ENCODE peak calls at places on chromosomes 5 and 9, in ten cellular contexts. One of them, this sample, is unnamed.
A peak's percentile ranks its signal among the peaks of the same experiment; 100 is the strongest.

GRCh38 chr5:36373527-36374086 is 71.9 kb upstream of the RANBP3L start:
- DNase-seq in brain microvascular endothelial cell: peak; percentile 64
- DNase-seq in astrocyte of the cerebellum: no peak
- DNase-seq in HFFc6: peak; percentile 68
- DNase-seq in lower lobe of right lung: peak; percentile 68
- DNase-seq in IMR-90: peak; percentile 38
- DNase-seq in Calu3: peak; percentile 30
- DNase-seq in left lung: peak; percentile 82
- DNase-seq in heart left ventricle: peak; percentile 75
- DNase-seq in esophagus squamous epithelium: no peak
- DNase-seq in this sample: no peak

GRCh38 chr5:173191561-173191960 is 43.4 kb downstream of the NKX2-5 start:
- DNase-seq in brain microvascular endothelial cell: no peak
- DNase-seq in astrocyte of the cerebellum: no peak
- DNase-seq in HFFc6: no peak
- DNase-seq in lower lobe of right lung: no peak
- DNase-seq in IMR-90: no peak
- DNase-seq in Calu3: no peak
- DNase-seq in left lung: no peak
- DNase-seq in heart left ventricle: no peak
- DNase-seq in esophagus squamous epithelium: no peak
- DNase-seq in this sample: no peak

GRCh38 chr9:93209097-93209496 is 25.2 kb downstream of the WNK2 start:
- DNase-seq in brain microvascular endothelial cell: no peak
- DNase-seq in astrocyte of the cerebellum: no peak
- DNase-seq in HFFc6: no peak
- DNase-seq in lower lobe of right lung: peak; percentile 30
- DNase-seq in IMR-90: no peak
- DNase-seq in Calu3: no peak
- DNase-seq in left lung: no peak
- DNase-seq in heart left ventricle: no peak
- DNase-seq in esophagus squamous epithelium: no peak
- DNase-seq in this sample: no peak

GRCh38 chr9:103245369-103245768 is 250.2 kb downstream of the CYLC2 start:
- DNase-seq in brain microvascular endothelial cell: peak; percentile 29
- DNase-seq in astrocyte of the cerebellum: no peak
- DNase-seq in HFFc6: no peak
- DNase-seq in lower lobe of right lung: no peak
- DNase-seq in IMR-90: no peak
- DNase-seq in Calu3: no peak
- DNase-seq in left lung: no peak
- DNase-seq in heart left ventricle: no peak
- DNase-seq in esophagus squamous epithelium: no peak
- DNase-seq in this sample: no peak

GRCh38 chr5:32600057-32600622 is 14.8 kb downstream of the SUB1 start:
- DNase-seq in brain microvascular endothelial cell: peak; percentile 53
- DNase-seq in astrocyte of the cerebellum: peak; percentile 95
- DNase-seq in HFFc6: peak; percentile 79
- DNase-seq in lower lobe of right lung: no peak
- DNase-seq in IMR-90: peak; percentile 86
- DNase-seq in Calu3: no peak
- DNase-seq in left lung: no peak
- DNase-seq in heart left ventricle: no peak
- DNase-seq in esophagus squamous epithelium: no peak
- DNase-seq in this sample: no peak

GRCh38 chr5:100562821-100563220 is 27.6 kb downstream of the FAM174A start:
- DNase-seq in brain microvascular endothelial cell: no peak
- DNase-seq in astrocyte of the cerebellum: no peak
- DNase-seq in HFFc6: no peak
- DNase-seq in lower lobe of right lung: no peak
- DNase-seq in IMR-90: no peak
- DNase-seq in Calu3: no peak
- DNase-seq in left lung: no peak
- DNase-seq in heart left ventricle: no peak
- DNase-seq in esophagus squamous epithelium: no peak
- DNase-seq in this sample: no peak

GRCh38 chr5:96427823-96428222 is 5.2 kb downstream of the PCSK1 start:
- DNase-seq in brain microvascular endothelial cell: peak; percentile 30
- DNase-seq in astrocyte of the cerebellum: no peak
- DNase-seq in HFFc6: no peak
- DNase-seq in lower lobe of right lung: no peak
- DNase-seq in IMR-90: peak; percentile 15
- DNase-seq in Calu3: no peak
- DNase-seq in left lung: no peak
- DNase-seq in heart left ventricle: no peak
- DNase-seq in esophagus squamous epithelium: no peak
- DNase-seq in this sample: peak; percentile 8

GRCh38 chr5:154972476-154973080 is 31.7 kb downstream of the MRPL22 start:
- DNase-seq in brain microvascular endothelial cell: peak; percentile 61
- DNase-seq in astrocyte of the cerebellum: no peak
- DNase-seq in HFFc6: peak; percentile 45
- DNase-seq in lower lobe of right lung: no peak
- DNase-seq in IMR-90: peak; percentile 53
- DNase-seq in Calu3: peak; percentile 60
- DNase-seq in left lung: no peak
- DNase-seq in heart left ventricle: peak; percentile 37
- DNase-seq in esophagus squamous epithelium: no peak
- DNase-seq in this sample: peak; percentile 22

GRCh38 chr5:8682381-8682780 is 813.4 kb downstream of the MTRR start:
- DNase-seq in brain microvascular endothelial cell: no peak
- DNase-seq in astrocyte of the cerebellum: no peak
- DNase-seq in HFFc6: no peak
- DNase-seq in lower lobe of right lung: no peak
- DNase-seq in IMR-90: no peak
- DNase-seq in Calu3: no peak
- DNase-seq in left lung: no peak
- DNase-seq in heart left ventricle: no peak
- DNase-seq in esophagus squamous epithelium: no peak
- DNase-seq in this sample: no peak

GRCh38 chr5:10828241-10828640 is 67.2 kb upstream of the DAP start:
- DNase-seq in brain microvascular endothelial cell: peak; percentile 60
- DNase-seq in astrocyte of the cerebellum: peak; percentile 20
- DNase-seq in HFFc6: peak; percentile 47
- DNase-seq in lower lobe of right lung: no peak
- DNase-seq in IMR-90: peak; percentile 58
- DNase-seq in Calu3: no peak
- DNase-seq in left lung: no peak
- DNase-seq in heart left ventricle: no peak
- DNase-seq in esophagus squamous epithelium: no peak
- DNase-seq in this sample: no peak

GRCh38 chr5:108345541-108346171 is 36.2 kb downstream of the FBXL17 start:
- DNase-seq in brain microvascular endothelial cell: no peak
- DNase-seq in astrocyte of the cerebellum: peak; percentile 31
- DNase-seq in HFFc6: peak; percentile 63
- DNase-seq in lower lobe of right lung: no peak
- DNase-seq in IMR-90: peak; percentile 67
- DNase-seq in Calu3: no peak
- DNase-seq in left lung: no peak
- DNase-seq in heart left ventricle: no peak
- DNase-seq in esophagus squamous epithelium: no peak
- DNase-seq in this sample: no peak

DNA sequence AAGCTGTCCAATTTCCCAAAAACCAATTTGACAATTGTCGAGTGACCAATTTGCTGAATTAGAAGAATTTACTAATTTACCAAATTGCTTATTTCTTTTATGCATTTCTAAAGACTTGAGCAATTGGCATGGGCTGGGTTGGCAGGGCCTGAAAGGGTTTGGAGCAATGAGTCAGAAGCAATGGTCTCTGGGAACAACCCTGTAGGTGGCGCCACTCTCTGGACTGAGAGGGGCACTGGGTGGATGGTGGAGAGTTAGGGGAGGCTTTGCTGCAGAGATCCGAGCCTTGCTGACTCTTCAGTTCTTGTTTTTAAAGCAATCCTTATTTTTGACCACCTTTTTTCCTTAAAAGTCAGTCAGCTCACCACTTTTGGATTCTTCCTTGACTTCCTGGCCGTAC is 71.5 kb upstream of the RPS23 start:
- DNase-seq in brain microvascular endothelial cell: no peak
- DNase-seq in astrocyte of the cerebellum: no peak
- DNase-seq in HFFc6: peak; percentile 13
- DNase-seq in lower lobe of right lung: no peak
- DNase-seq in IMR-90: no peak
- DNase-seq in Calu3: peak; percentile 56
- DNase-seq in left lung: no peak
- DNase-seq in heart left ventricle: no peak
- DNase-seq in esophagus squamous epithelium: no peak
- DNase-seq in this sample: peak; percentile 70
- TF ChIP-seq CTCF in brain microvascular endothelial cell: peak; percentile 69
- TF ChIP-seq CTCF in astrocyte of the cerebellum: peak; percentile 35
- TF ChIP-seq CTCF in HFFc6: peak; percentile 80
- TF ChIP-seq CTCF in lower lobe of right lung: peak; percentile 41
- TF ChIP-seq CTCF in IMR-90: peak; percentile 38
- TF ChIP-seq CTCF in Calu3: peak; percentile 35
- TF ChIP-seq CTCF in left lung: peak; percentile 22
- TF ChIP-seq CTCF in heart left ventricle: no peak
- TF ChIP-seq CTCF in esophagus squamous epithelium: peak; percentile 28
- TF ChIP-seq CTCF in this sample: peak; percentile 47

DNA sequence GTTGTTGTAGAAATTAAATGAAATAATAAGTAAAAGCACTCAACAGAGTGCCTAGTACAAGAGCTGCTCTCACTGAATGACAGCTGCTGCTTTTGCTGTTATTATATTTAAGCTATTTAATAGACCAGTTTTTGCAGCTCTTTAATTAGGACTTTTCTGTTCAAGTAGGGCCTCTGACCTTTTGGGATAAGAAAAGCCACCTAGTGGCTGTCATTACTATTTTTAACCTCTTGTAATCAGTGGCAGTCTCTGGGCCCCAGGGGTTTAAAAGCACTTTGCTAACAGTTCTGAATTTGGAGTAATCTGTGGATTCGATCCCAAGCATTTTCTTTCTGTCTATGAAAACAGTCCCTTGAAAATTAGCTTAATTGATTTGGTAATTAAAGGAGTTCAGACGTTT is 121.1 kb downstream of the NUDT12 start:
- DNase-seq in brain microvascular endothelial cell: no peak
- DNase-seq in astrocyte of the cerebellum: no peak
- DNase-seq in HFFc6: no peak
- DNase-seq in lower lobe of right lung: no peak
- DNase-seq in IMR-90: no peak
- DNase-seq in Calu3: no peak
- DNase-seq in left lung: no peak
- DNase-seq in heart left ventricle: no peak
- DNase-seq in esophagus squamous epithelium: no peak
- DNase-seq in this sample: no peak
- TF ChIP-seq CTCF in brain microvascular endothelial cell: peak; percentile 37
- TF ChIP-seq CTCF in astrocyte of the cerebellum: peak; percentile 13
- TF ChIP-seq CTCF in HFFc6: peak; percentile 71
- TF ChIP-seq CTCF in lower lobe of right lung: no peak
- TF ChIP-seq CTCF in IMR-90: no peak
- TF ChIP-seq CTCF in Calu3: no peak
- TF ChIP-seq CTCF in left lung: peak; percentile 11
- TF ChIP-seq CTCF in heart left ventricle: peak; percentile 23
- TF ChIP-seq CTCF in esophagus squamous epithelium: peak; percentile 11
- TF ChIP-seq CTCF in this sample: no peak

GRCh38 chr5:149439899-149440655 is 61.0 kb upstream of the IL17B start:
- DNase-seq in brain microvascular endothelial cell: no peak
- DNase-seq in astrocyte of the cerebellum: no peak
- DNase-seq in HFFc6: peak; percentile 75
- DNase-seq in lower lobe of right lung: no peak
- DNase-seq in IMR-90: peak; percentile 47
- DNase-seq in Calu3: peak; percentile 93
- DNase-seq in left lung: peak; percentile 76
- DNase-seq in heart left ventricle: no peak
- DNase-seq in esophagus squamous epithelium: no peak
- DNase-seq in this sample: peak; percentile 22

GRCh38 chr5:149441194-149441753 is 62.2 kb upstream of the IL17B start:
- DNase-seq in brain microvascular endothelial cell: no peak
- DNase-seq in astrocyte of the cerebellum: no peak
- DNase-seq in HFFc6: no peak
- DNase-seq in lower lobe of right lung: no peak
- DNase-seq in IMR-90: no peak
- DNase-seq in Calu3: no peak
- DNase-seq in left lung: no peak
- DNase-seq in heart left ventricle: no peak
- DNase-seq in esophagus squamous epithelium: no peak
- DNase-seq in this sample: no peak

GRCh38 chr5:149441986-149442385 is 62.9 kb upstream of the IL17B start:
- DNase-seq in brain microvascular endothelial cell: no peak
- DNase-seq in astrocyte of the cerebellum: no peak
- DNase-seq in HFFc6: no peak
- DNase-seq in lower lobe of right lung: no peak
- DNase-seq in IMR-90: no peak
- DNase-seq in Calu3: no peak
- DNase-seq in left lung: no peak
- DNase-seq in heart left ventricle: no peak
- DNase-seq in esophagus squamous epithelium: no peak
- DNase-seq in this sample: no peak

GRCh38 chr5:149443210-149443609 is 64.1 kb upstream of the IL17B start:
- DNase-seq in brain microvascular endothelial cell: no peak
- DNase-seq in astrocyte of the cerebellum: no peak
- DNase-seq in HFFc6: no peak
- DNase-seq in lower lobe of right lung: no peak
- DNase-seq in IMR-90: no peak
- DNase-seq in Calu3: no peak
- DNase-seq in left lung: no peak
- DNase-seq in heart left ventricle: no peak
- DNase-seq in esophagus squamous epithelium: no peak
- DNase-seq in this sample: no peak

GRCh38 chr5:149442563-149443182 is 63.6 kb upstream of the IL17B start:
- DNase-seq in brain microvascular endothelial cell: peak; percentile 76
- DNase-seq in astrocyte of the cerebellum: peak; percentile 33
- DNase-seq in HFFc6: peak; percentile 68
- DNase-seq in lower lobe of right lung: peak; percentile 86
- DNase-seq in IMR-90: peak; percentile 70
- DNase-seq in Calu3: peak; percentile 94
- DNase-seq in left lung: peak; percentile 79
- DNase-seq in heart left ventricle: peak; percentile 84
- DNase-seq in esophagus squamous epithelium: no peak
- DNase-seq in this sample: peak; percentile 80
- TF ChIP-seq CTCF in brain microvascular endothelial cell: peak; percentile 97
- TF ChIP-seq CTCF in astrocyte of the cerebellum: peak; percentile 91
- TF ChIP-seq CTCF in HFFc6: peak; percentile 95
- TF ChIP-seq CTCF in lower lobe of right lung: peak; percentile 95
- TF ChIP-seq CTCF in IMR-90: peak; percentile 92
- TF ChIP-seq CTCF in Calu3: peak; percentile 84
- TF ChIP-seq CTCF in left lung: peak; percentile 91
- TF ChIP-seq CTCF in heart left ventricle: peak; percentile 96
- TF ChIP-seq CTCF in esophagus squamous epithelium: peak; percentile 99
- TF ChIP-seq CTCF in this sample: peak; percentile 91

GRCh38 chr9:32348289-32348688 is 36.2 kb upstream of the ACO1 start:
- DNase-seq in brain microvascular endothelial cell: no peak
- DNase-seq in astrocyte of the cerebellum: peak; percentile 33
- DNase-seq in HFFc6: no peak
- DNase-seq in lower lobe of right lung: no peak
- DNase-seq in IMR-90: no peak
- DNase-seq in Calu3: no peak
- DNase-seq in left lung: no peak
- DNase-seq in heart left ventricle: no peak
- DNase-seq in esophagus squamous epithelium: no peak
- DNase-seq in this sample: no peak

GRCh38 chr9:32345243-32345642 is 39.2 kb upstream of the ACO1 start:
- DNase-seq in brain microvascular endothelial cell: no peak
- DNase-seq in astrocyte of the cerebellum: no peak
- DNase-seq in HFFc6: no peak
- DNase-seq in lower lobe of right lung: no peak
- DNase-seq in IMR-90: no peak
- DNase-seq in Calu3: no peak
- DNase-seq in left lung: no peak
- DNase-seq in heart left ventricle: no peak
- DNase-seq in esophagus squamous epithelium: no peak
- DNase-seq in this sample: no peak

GRCh38 chr9:32351845-32352244 is 32.6 kb upstream of the ACO1 start:
- DNase-seq in brain microvascular endothelial cell: no peak
- DNase-seq in astrocyte of the cerebellum: no peak
- DNase-seq in HFFc6: no peak
- DNase-seq in lower lobe of right lung: no peak
- DNase-seq in IMR-90: peak; percentile 2
- DNase-seq in Calu3: no peak
- DNase-seq in left lung: no peak
- DNase-seq in heart left ventricle: no peak
- DNase-seq in esophagus squamous epithelium: no peak
- DNase-seq in this sample: no peak

GRCh38 chr9:32350682-32351081 is 33.8 kb upstream of the ACO1 start:
- DNase-seq in brain microvascular endothelial cell: no peak
- DNase-seq in astrocyte of the cerebellum: peak; percentile 19
- DNase-seq in HFFc6: peak; percentile 15
- DNase-seq in lower lobe of right lung: no peak
- DNase-seq in IMR-90: peak; percentile 17
- DNase-seq in Calu3: no peak
- DNase-seq in left lung: no peak
- DNase-seq in heart left ventricle: no peak
- DNase-seq in esophagus squamous epithelium: no peak
- DNase-seq in this sample: no peak
- TF ChIP-seq CTCF in brain microvascular endothelial cell: no peak
- TF ChIP-seq CTCF in astrocyte of the cerebellum: peak; percentile 10
- TF ChIP-seq CTCF in HFFc6: peak; percentile 64
- TF ChIP-seq CTCF in lower lobe of right lung: peak; percentile 20
- TF ChIP-seq CTCF in IMR-90: peak; percentile 35
- TF ChIP-seq CTCF in Calu3: no peak
- TF ChIP-seq CTCF in left lung: no peak
- TF ChIP-seq CTCF in heart left ventricle: peak; percentile 12
- TF ChIP-seq CTCF in esophagus squamous epithelium: peak; percentile 39
- TF ChIP-seq CTCF in this sample: peak; percentile 46